ENCODE peak calls at places on chromosomes 7 and 10, in eight cellular contexts. R, V, E, N, O, P, F and Y are unnamed samples.

GRCh38 chr10:96389785-96390184 is 31.0 kb upstream of the OPALIN start:
- DNase-seq in O (no peak), P (no peak), R (no peak), F (no peak), N (no peak), V (no peak), E (no peak), Y (no peak)

GRCh38 chr7:142323706-142324105 is 65.8 kb upstream of the PRSS58 start:
- DNase-seq in O (peak), V (peak), F (peak), P (peak), N (peak), E (peak), R (peak), Y (peak)

GRCh38 chr10:112565434-112566053 is 118.5 kb downstream of the VTI1A start:
- DNase-seq in F (peak), O (peak), E (peak), R (peak), N (peak), V (peak), P (peak), Y (peak)

GRCh38 chr7:27633062-27633461 is 29.6 kb downstream of the HIBADH start:
- DNase-seq in R (no peak), N (peak), E (no peak), P (no peak), F (no peak), O (no peak), V (no peak), Y (no peak)

GRCh38 chr7:153858335-153858734 is 193.9 kb upstream of the DPP6 start:
- DNase-seq in R (no peak), P (no peak), E (peak), V (no peak), N (no peak), O (no peak), F (no peak), Y (no peak)

GRCh38 chr10:34768261-34768971 is 46.7 kb downstream of the PARD3 start:
- DNase-seq in P (no peak), R (no peak), O (no peak), N (peak), F (no peak), E (peak), V (no peak), Y (no peak)

GRCh38 chr7:143408686-143409551 is at the start of gene EPHA1:
- DNase-seq in F (peak), E (peak), O (peak), V (peak), N (peak), R (no peak), P (peak), Y (no peak)

GRCh38 chr10:80278480-80278879 is 11.0 kb downstream of the MAT1A start:
- DNase-seq in N (no peak), R (no peak), P (no peak), F (no peak), E (no peak), O (no peak), V (no peak), Y (no peak)

GRCh38 chr7:95688931-95689453 is 83.4 kb upstream of the DYNC1I1 start:
- DNase-seq in V (no peak), P (no peak), F (no peak), E (peak), R (no peak), N (peak), O (no peak), Y (no peak)
- TF ChIP-seq EZH2phosphoT487 in V (no peak), P (no peak), F (no peak), E (no peak), R (no peak), N (no peak), O (no peak), Y (no peak)

GRCh38 chr10:68088744-68089143 is 13.7 kb upstream of the HERC4 start:
- DNase-seq in R (no peak), V (no peak), N (peak), P (no peak), O (no peak), E (no peak), F (no peak), Y (no peak)
- TF ChIP-seq EZH2phosphoT487 in R (no peak), V (no peak), N (no peak), P (no peak), O (no peak), E (no peak), F (no peak), Y (no peak)

GRCh38 chr10:3969876-3970666 is 185.1 kb upstream of the KLF6 start:
- DNase-seq in E (no peak), N (peak), R (no peak), V (no peak), P (no peak), F (no peak), O (no peak), Y (no peak)
- TF ChIP-seq EZH2phosphoT487 in E (no peak), N (no peak), R (no peak), V (no peak), P (no peak), F (no peak), O (no peak), Y (no peak)

GRCh38 chr7:38903057-38903456 is 5.9 kb downstream of the VPS41 start:
- DNase-seq in N (no peak), R (no peak), V (no peak), O (peak), E (no peak), F (no peak), P (peak), Y (no peak)
- TF ChIP-seq EZH2phosphoT487 in N (no peak), R (no peak), V (no peak), O (no peak), E (no peak), F (no peak), P (no peak), Y (no peak)

GRCh38 chr7:92788559-92789183 is 47.7 kb downstream of the CDK6 start:
- DNase-seq in P (no peak), N (no peak), O (peak), R (peak), F (no peak), V (no peak), E (no peak), Y (no peak)
- TF ChIP-seq EZH2phosphoT487 in P (no peak), N (no peak), O (no peak), R (no peak), F (no peak), V (no peak), E (no peak), Y (no peak)

GRCh38 chr10:59595584-59595983 is 114.1 kb downstream of the SLC16A9 start:
- DNase-seq in O (no peak), R (no peak), N (peak), P (no peak), E (no peak), F (no peak), V (no peak), Y (peak)
- TF ChIP-seq EZH2phosphoT487 in O (no peak), R (no peak), N (no peak), P (no peak), E (no peak), F (no peak), V (no peak), Y (no peak)

GRCh38 chr7:108321359-108321758 is 134.9 kb downstream of the NRCAM start:
- DNase-seq in E (no peak), F (no peak), V (no peak), N (no peak), R (no peak), P (no peak), O (no peak), Y (no peak)

GRCh38 chr7:108326938-108327337 is 129.3 kb downstream of the NRCAM start:
- DNase-seq in E (no peak), N (no peak), O (no peak), V (no peak), P (no peak), F (no peak), R (no peak), Y (no peak)

GRCh38 chr7:108324053-108325038 is 131.9 kb downstream of the NRCAM start:
- DNase-seq in N (no peak), F (no peak), E (no peak), P (peak), O (peak), R (no peak), V (no peak), Y (no peak)

GRCh38 chr7:108323305-108323832 is 132.9 kb downstream of the NRCAM start:
- DNase-seq in V (no peak), P (no peak), E (no peak), O (no peak), F (no peak), R (no peak), N (no peak), Y (no peak)

GRCh38 chr7:108322899-108323298 is 133.3 kb downstream of the NRCAM start:
- DNase-seq in O (no peak), P (no peak), E (no peak), N (no peak), R (no peak), F (no peak), V (no peak), Y (no peak)
- TF ChIP-seq EZH2phosphoT487 in O (no peak), P (no peak), E (no peak), N (no peak), R (no peak), F (no peak), V (no peak), Y (no peak)

DNA sequence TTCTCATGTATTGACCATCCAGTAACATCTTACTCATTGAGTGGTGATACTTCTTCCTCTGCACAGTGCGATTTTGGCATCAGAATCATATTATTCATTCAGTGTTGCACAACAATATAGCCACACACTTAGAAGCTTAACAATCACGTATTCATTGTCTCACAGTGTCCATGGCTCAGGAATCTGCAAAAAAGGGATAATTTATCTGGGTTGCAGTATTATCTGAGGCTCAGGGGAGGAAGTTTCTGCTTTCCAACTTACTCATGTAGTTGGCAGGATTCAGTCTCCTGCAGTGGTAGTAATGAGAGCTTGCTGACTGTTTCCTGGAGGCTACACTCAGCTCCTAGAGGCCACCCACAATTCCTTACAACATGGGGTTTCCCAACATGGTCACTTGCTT is 803.6 kb downstream of the SORCS1 start:
- DNase-seq in E (peak), O (no peak), N (peak), R (no peak), V (no peak), P (no peak), F (no peak), Y (no peak)
- TF ChIP-seq EZH2phosphoT487 in E (peak), O (no peak), N (no peak), R (no peak), V (no peak), P (no peak), F (no peak), Y (no peak)

GRCh38 chr7:36391436-36392198 is 2.0 kb downstream of the ANLN start:
- DNase-seq in F (no peak), P (no peak), V (no peak), E (no peak), R (peak), N (peak), O (no peak), Y (no peak)

GRCh38 chr7:36390199-36391090 is 783 bp downstream of the ANLN start:
- DNase-seq in O (peak), E (peak), P (peak), F (peak), R (peak), N (peak), V (peak), Y (peak)

GRCh38 chr7:36396150-36396549 is 6.5 kb downstream of the ANLN start:
- DNase-seq in P (no peak), V (no peak), N (no peak), F (peak), R (no peak), E (no peak), O (no peak), Y (no peak)

GRCh38 chr7:36395171-36395894 is 5.7 kb downstream of the ANLN start:
- DNase-seq in E (no peak), F (no peak), R (no peak), V (no peak), N (no peak), P (no peak), O (no peak), Y (no peak)

DNA sequence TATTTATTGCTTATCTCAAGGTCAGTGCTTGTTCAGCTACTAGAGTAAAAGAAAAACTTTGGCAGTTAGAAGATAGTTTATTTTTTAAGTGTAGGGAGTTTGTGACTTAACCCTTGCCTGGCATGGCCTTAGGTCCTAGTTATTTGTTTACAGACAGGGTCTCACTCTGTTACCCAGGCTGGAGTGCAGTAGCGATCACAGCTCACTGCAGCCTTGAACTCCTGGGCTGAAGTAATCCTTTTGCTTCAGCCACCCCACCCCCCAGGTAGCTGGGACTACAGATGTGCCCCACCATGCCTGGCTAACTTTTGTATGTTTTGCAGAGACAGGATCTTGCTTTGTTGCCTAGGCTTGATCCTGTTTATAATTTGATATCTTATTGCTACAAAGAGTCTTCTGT is 4.2 kb downstream of the ANLN start:
- DNase-seq in V (no peak), R (peak), E (no peak), P (no peak), O (peak), F (no peak), N (no peak), Y (no peak)
- TF ChIP-seq EZH2phosphoT487 in V (no peak), R (no peak), E (no peak), P (no peak), O (no peak), F (no peak), N (no peak), Y (no peak)

GRCh38 chr10:70652761-70653657 is 19.3 kb upstream of the ADAMTS14 start:
- DNase-seq in O (no peak), P (no peak), F (peak), V (no peak), E (peak), R (no peak), N (no peak), Y (peak)
- TF ChIP-seq EZH2phosphoT487 in O (no peak), P (no peak), F (no peak), V (no peak), E (no peak), R (no peak), N (no peak), Y (no peak)